ENCODE peak calls at places on chromosomes 7 and 10, in four cellular contexts. One of them, this sample, is unnamed.
A peak's percentile ranks its signal among the peaks of the same experiment; 100 is the strongest.

GRCh38 chr10:29344073-29344820 is 55.4 kb downstream of the LYZL1 start:
- DNase-seq in body of pancreas: no peak
- DNase-seq in right lobe of liver: no peak
- DNase-seq in hypothalamus: no peak
- DNase-seq in this sample: no peak

GRCh38 chr7:6032167-6032566 is 991 bp downstream of the ANKRD61 start:
- DNase-seq in hypothalamus: no peak
- DNase-seq in body of pancreas: no peak
- DNase-seq in right lobe of liver: no peak
- DNase-seq in this sample: peak; percentile 7

GRCh38 chr10:51788270-51788669 is 88.9 kb upstream of the CSTF2T start:
- DNase-seq in right lobe of liver: no peak
- DNase-seq in body of pancreas: no peak
- DNase-seq in hypothalamus: no peak
- DNase-seq in this sample: no peak

GRCh38 chr10:129725482-129725881 is 238.6 kb downstream of the EBF3 start:
- DNase-seq in body of pancreas: no peak
- DNase-seq in right lobe of liver: no peak
- DNase-seq in hypothalamus: no peak
- DNase-seq in this sample: no peak

GRCh38 chr7:272631-273030 is 17.3 kb upstream of the FOXL3 start:
- DNase-seq in body of pancreas: no peak
- DNase-seq in hypothalamus: no peak
- DNase-seq in right lobe of liver: no peak
- DNase-seq in this sample: no peak

GRCh38 chr7:16034353-16034752 is 347.9 kb upstream of the MEOX2 start:
- DNase-seq in right lobe of liver: no peak
- DNase-seq in body of pancreas: no peak
- DNase-seq in hypothalamus: no peak
- DNase-seq in this sample: no peak

GRCh38 chr7:114976666-114977065 is 54.8 kb downstream of the MDFIC start:
- DNase-seq in hypothalamus: no peak
- DNase-seq in right lobe of liver: no peak
- DNase-seq in body of pancreas: no peak
- DNase-seq in this sample: no peak

GRCh38 chr7:33793616-33794015 is 111.7 kb upstream of the BMPER start:
- DNase-seq in right lobe of liver: no peak
- DNase-seq in body of pancreas: no peak
- DNase-seq in hypothalamus: no peak
- DNase-seq in this sample: no peak

GRCh38 chr10:85986777-85987176 is 379.8 kb downstream of the GRID1 start:
- DNase-seq in hypothalamus: no peak
- DNase-seq in right lobe of liver: no peak
- DNase-seq in body of pancreas: no peak
- DNase-seq in this sample: no peak

GRCh38 chr7:142859829-142860228 is 5.0 kb downstream of the EPHB6 start:
- DNase-seq in hypothalamus: no peak
- DNase-seq in body of pancreas: peak; percentile 43
- DNase-seq in right lobe of liver: no peak
- DNase-seq in this sample: peak; percentile 26

GRCh38 chr10:88499569-88500470 is 83.3 kb downstream of the RNLS start:
- DNase-seq in hypothalamus: no peak
- DNase-seq in body of pancreas: no peak
- DNase-seq in right lobe of liver: no peak
- DNase-seq in this sample: no peak